ENCODE peak calls at places on chromosomes 5 and 9, in nine cellular contexts. One of them, this sample, is unnamed. For H3K27me3, the result is how much of the 10 kb centered on the place peaks cover.

GRCh38 chr5:41156739-41157138 is 56.6 kb downstream of the C6 start:
- DNase-seq in heart left ventricle: no peak
- DNase-seq in breast epithelium: no peak
- DNase-seq in ovary: no peak
- DNase-seq in SK-N-SH: no peak
- DNase-seq in transverse colon: no peak
- DNase-seq in endodermal cell: no peak
- DNase-seq in left ventricle myocardium inferior: no peak
- DNase-seq in adipocyte: peak
- DNase-seq in this sample: no peak

GRCh38 chr5:43627028-43627427 is 24.0 kb downstream of the NNT start:
- DNase-seq in heart left ventricle: peak
- DNase-seq in breast epithelium: no peak
- DNase-seq in ovary: no peak
- DNase-seq in SK-N-SH: peak
- DNase-seq in transverse colon: peak
- DNase-seq in endodermal cell: peak
- DNase-seq in left ventricle myocardium inferior: no peak
- DNase-seq in adipocyte: peak
- DNase-seq in this sample: peak

GRCh38 chr9:72145733-72146132 is 3.5 kb upstream of the GDA start:
- DNase-seq in heart left ventricle: no peak
- DNase-seq in breast epithelium: no peak
- DNase-seq in ovary: no peak
- DNase-seq in SK-N-SH: no peak
- DNase-seq in transverse colon: no peak
- DNase-seq in endodermal cell: no peak
- DNase-seq in left ventricle myocardium inferior: no peak
- DNase-seq in adipocyte: no peak
- DNase-seq in this sample: no peak

GRCh38 chr5:16428359-16428758 is 37.2 kb downstream of the ZNF622 start:
- DNase-seq in heart left ventricle: no peak
- DNase-seq in breast epithelium: no peak
- DNase-seq in ovary: no peak
- DNase-seq in SK-N-SH: no peak
- DNase-seq in transverse colon: no peak
- DNase-seq in endodermal cell: no peak
- DNase-seq in left ventricle myocardium inferior: no peak
- DNase-seq in adipocyte: no peak
- DNase-seq in this sample: no peak

GRCh38 chr9:71279188-71279739 is 157.8 kb upstream of the TRPM3 start:
- DNase-seq in heart left ventricle: no peak
- DNase-seq in breast epithelium: no peak
- DNase-seq in ovary: no peak
- DNase-seq in SK-N-SH: no peak
- DNase-seq in transverse colon: no peak
- DNase-seq in endodermal cell: no peak
- DNase-seq in left ventricle myocardium inferior: no peak
- DNase-seq in adipocyte: no peak
- DNase-seq in this sample: no peak

GRCh38 chr5:83049370-83049863 is 27.8 kb downstream of the TMEM167A start:
- DNase-seq in heart left ventricle: no peak
- DNase-seq in breast epithelium: no peak
- DNase-seq in ovary: no peak
- DNase-seq in SK-N-SH: no peak
- DNase-seq in transverse colon: no peak
- DNase-seq in endodermal cell: no peak
- DNase-seq in left ventricle myocardium inferior: no peak
- DNase-seq in adipocyte: no peak
- DNase-seq in this sample: no peak

GRCh38 chr9:70641631-70642030 is 227.2 kb upstream of the KLF9 start:
- DNase-seq in heart left ventricle: no peak
- DNase-seq in breast epithelium: no peak
- DNase-seq in ovary: peak
- DNase-seq in SK-N-SH: no peak
- DNase-seq in transverse colon: no peak
- DNase-seq in endodermal cell: peak
- DNase-seq in left ventricle myocardium inferior: no peak
- DNase-seq in adipocyte: no peak
- DNase-seq in this sample: no peak

GRCh38 chr9:130893250-130894101 is 3.1 kb downstream of the QRFP start:
- DNase-seq in heart left ventricle: peak
- DNase-seq in breast epithelium: no peak
- DNase-seq in ovary: no peak
- DNase-seq in SK-N-SH: peak
- DNase-seq in transverse colon: peak
- DNase-seq in endodermal cell: peak
- DNase-seq in left ventricle myocardium inferior: peak
- DNase-seq in adipocyte: no peak
- DNase-seq in this sample: no peak

GRCh38 chr9:122144836-122145235 is 14.7 kb downstream of the NDUFA8 start:
- DNase-seq in heart left ventricle: no peak
- DNase-seq in breast epithelium: no peak
- DNase-seq in ovary: no peak
- DNase-seq in SK-N-SH: no peak
- DNase-seq in transverse colon: no peak
- DNase-seq in endodermal cell: no peak
- DNase-seq in left ventricle myocardium inferior: no peak
- DNase-seq in adipocyte: no peak
- DNase-seq in this sample: no peak

GRCh38 chr5:172383231-172383802 is 71.0 kb downstream of the SH3PXD2B start:
- DNase-seq in heart left ventricle: no peak
- DNase-seq in breast epithelium: no peak
- DNase-seq in ovary: no peak
- DNase-seq in SK-N-SH: no peak
- DNase-seq in transverse colon: peak
- DNase-seq in endodermal cell: no peak
- DNase-seq in left ventricle myocardium inferior: no peak
- DNase-seq in adipocyte: peak
- DNase-seq in this sample: no peak

GRCh38 chr5:68884893-68885292 is 208.9 kb upstream of the SLC30A5 start:
- DNase-seq in heart left ventricle: no peak
- DNase-seq in breast epithelium: no peak
- DNase-seq in ovary: no peak
- DNase-seq in SK-N-SH: peak
- DNase-seq in transverse colon: no peak
- DNase-seq in endodermal cell: no peak
- DNase-seq in left ventricle myocardium inferior: no peak
- DNase-seq in adipocyte: peak
- DNase-seq in this sample: peak

GRCh38 chr9:75451505-75451904 is 363.2 kb downstream of the OSTF1 start:
- DNase-seq in heart left ventricle: no peak
- DNase-seq in breast epithelium: no peak
- DNase-seq in ovary: no peak
- DNase-seq in SK-N-SH: no peak
- DNase-seq in transverse colon: no peak
- DNase-seq in endodermal cell: no peak
- DNase-seq in left ventricle myocardium inferior: no peak
- DNase-seq in adipocyte: peak
- DNase-seq in this sample: no peak

GRCh38 chr5:141909212-141909611 is 14.5 kb upstream of the DELE1 start:
- DNase-seq in heart left ventricle: no peak
- DNase-seq in breast epithelium: no peak
- DNase-seq in ovary: no peak
- DNase-seq in SK-N-SH: no peak
- DNase-seq in transverse colon: no peak
- DNase-seq in endodermal cell: no peak
- DNase-seq in left ventricle myocardium inferior: no peak
- DNase-seq in adipocyte: no peak
- DNase-seq in this sample: no peak

GRCh38 chr9:115115924-115116323 is 2.0 kb downstream of the TNC start:
- DNase-seq in heart left ventricle: no peak
- DNase-seq in breast epithelium: no peak
- DNase-seq in ovary: no peak
- DNase-seq in SK-N-SH: no peak
- DNase-seq in transverse colon: no peak
- DNase-seq in endodermal cell: no peak
- DNase-seq in left ventricle myocardium inferior: no peak
- DNase-seq in adipocyte: peak
- DNase-seq in this sample: no peak
- H3K27me3 ChIP-seq in heart left ventricle: under half
- H3K27me3 ChIP-seq in breast epithelium: under half
- H3K27me3 ChIP-seq in ovary: under half
- H3K27me3 ChIP-seq in SK-N-SH: under half
- H3K27me3 ChIP-seq in transverse colon: under half
- H3K27me3 ChIP-seq in endodermal cell: under half
- H3K27me3 ChIP-seq in left ventricle myocardium inferior: half or more
- H3K27me3 ChIP-seq in adipocyte: under half
- H3K27me3 ChIP-seq in this sample: under half

GRCh38 chr9:137136261-137136925 is 2.6 kb upstream of the GRIN1 start:
- DNase-seq in heart left ventricle: no peak
- DNase-seq in breast epithelium: no peak
- DNase-seq in ovary: no peak
- DNase-seq in SK-N-SH: no peak
- DNase-seq in transverse colon: peak
- DNase-seq in endodermal cell: peak
- DNase-seq in left ventricle myocardium inferior: no peak
- DNase-seq in adipocyte: no peak
- DNase-seq in this sample: no peak

GRCh38 chr9:137138701-137139467 is at the start of gene GRIN1:
- DNase-seq in heart left ventricle: no peak
- DNase-seq in breast epithelium: no peak
- DNase-seq in ovary: no peak
- DNase-seq in SK-N-SH: peak
- DNase-seq in transverse colon: no peak
- DNase-seq in endodermal cell: peak
- DNase-seq in left ventricle myocardium inferior: no peak
- DNase-seq in adipocyte: peak
- DNase-seq in this sample: no peak

GRCh38 chr9:137138058-137138697 is 776 bp upstream of the GRIN1 start:
- DNase-seq in heart left ventricle: no peak
- DNase-seq in breast epithelium: no peak
- DNase-seq in ovary: no peak
- DNase-seq in SK-N-SH: peak
- DNase-seq in transverse colon: no peak
- DNase-seq in endodermal cell: peak
- DNase-seq in left ventricle myocardium inferior: no peak
- DNase-seq in adipocyte: no peak
- DNase-seq in this sample: no peak

GRCh38 chr9:137139468-137140150 is 655 bp downstream of the GRIN1 start:
- DNase-seq in heart left ventricle: no peak
- DNase-seq in breast epithelium: no peak
- DNase-seq in ovary: no peak
- DNase-seq in SK-N-SH: no peak
- DNase-seq in transverse colon: no peak
- DNase-seq in endodermal cell: peak
- DNase-seq in left ventricle myocardium inferior: no peak
- DNase-seq in adipocyte: no peak
- DNase-seq in this sample: no peak

DNA sequence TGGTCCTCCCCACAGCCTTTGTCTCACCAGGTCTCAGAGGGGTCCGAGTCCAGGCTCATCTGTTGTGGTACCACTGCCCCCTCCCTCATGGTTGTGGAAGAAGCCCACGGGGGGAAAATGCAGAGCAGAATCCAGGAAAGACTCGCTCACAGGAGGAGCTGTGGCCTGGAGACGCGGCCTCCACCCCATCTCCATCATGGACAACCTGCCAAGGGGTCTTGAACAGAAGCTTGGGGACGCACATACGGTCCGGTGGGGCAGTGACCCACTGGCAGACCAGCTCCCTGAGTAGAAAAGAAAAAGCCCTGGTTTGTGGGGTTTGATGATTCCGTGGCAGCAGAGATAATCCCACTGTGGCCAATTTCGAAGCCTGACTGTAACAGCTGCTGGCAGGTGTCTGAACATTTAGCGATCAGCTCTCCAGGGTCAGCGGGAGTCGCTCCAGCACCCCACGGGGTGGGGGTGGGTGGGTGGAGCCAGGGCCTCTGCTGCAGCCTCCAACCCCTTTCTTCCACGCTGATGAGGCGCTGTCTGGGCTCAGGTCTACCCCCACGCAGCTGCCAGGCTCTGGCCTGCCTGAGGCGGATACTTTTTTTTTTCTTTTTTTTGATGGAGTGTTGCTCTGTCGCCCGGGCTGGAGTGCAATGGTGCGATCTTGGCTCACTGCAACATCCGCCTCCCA is 1.9 kb upstream of the GRIN1 start:
- DNase-seq in heart left ventricle: no peak
- DNase-seq in breast epithelium: no peak
- DNase-seq in ovary: no peak
- DNase-seq in SK-N-SH: no peak
- DNase-seq in transverse colon: no peak
- DNase-seq in endodermal cell: peak
- DNase-seq in left ventricle myocardium inferior: no peak
- DNase-seq in adipocyte: no peak
- DNase-seq in this sample: no peak
- H3K27me3 ChIP-seq in heart left ventricle: half or more
- H3K27me3 ChIP-seq in breast epithelium: under half
- H3K27me3 ChIP-seq in ovary: under half
- H3K27me3 ChIP-seq in SK-N-SH: under half
- H3K27me3 ChIP-seq in transverse colon: half or more
- H3K27me3 ChIP-seq in endodermal cell: half or more
- H3K27me3 ChIP-seq in left ventricle myocardium inferior: half or more
- H3K27me3 ChIP-seq in adipocyte: under half
- H3K27me3 ChIP-seq in this sample: under half

DNA sequence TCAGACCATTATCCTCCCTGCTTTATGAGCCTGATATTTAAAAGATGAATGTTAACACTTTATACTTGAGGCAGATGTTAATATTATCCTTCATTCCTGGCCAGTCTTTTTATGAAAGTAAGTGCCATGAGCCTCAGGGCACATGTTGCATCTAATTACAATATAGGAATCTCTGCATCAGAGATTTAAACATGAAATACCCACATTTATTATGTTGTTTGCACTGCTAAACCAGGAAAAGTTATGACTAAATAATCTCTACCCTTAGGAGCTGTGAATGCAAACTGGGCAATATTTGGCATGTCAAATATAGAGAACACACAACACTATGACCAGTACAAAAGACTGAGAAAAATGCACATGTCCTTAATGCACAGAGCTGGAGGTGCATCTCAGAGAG is 526.1 kb upstream of the GRAMD2B start:
- DNase-seq in heart left ventricle: no peak
- DNase-seq in breast epithelium: no peak
- DNase-seq in ovary: no peak
- DNase-seq in SK-N-SH: no peak
- DNase-seq in transverse colon: no peak
- DNase-seq in endodermal cell: no peak
- DNase-seq in left ventricle myocardium inferior: no peak
- DNase-seq in adipocyte: no peak
- DNase-seq in this sample: no peak
- H3K27me3 ChIP-seq in heart left ventricle: under half
- H3K27me3 ChIP-seq in breast epithelium: under half
- H3K27me3 ChIP-seq in ovary: under half
- H3K27me3 ChIP-seq in SK-N-SH: under half
- H3K27me3 ChIP-seq in transverse colon: under half
- H3K27me3 ChIP-seq in endodermal cell: under half
- H3K27me3 ChIP-seq in left ventricle myocardium inferior: under half
- H3K27me3 ChIP-seq in adipocyte: under half
- H3K27me3 ChIP-seq in this sample: under half

DNA sequence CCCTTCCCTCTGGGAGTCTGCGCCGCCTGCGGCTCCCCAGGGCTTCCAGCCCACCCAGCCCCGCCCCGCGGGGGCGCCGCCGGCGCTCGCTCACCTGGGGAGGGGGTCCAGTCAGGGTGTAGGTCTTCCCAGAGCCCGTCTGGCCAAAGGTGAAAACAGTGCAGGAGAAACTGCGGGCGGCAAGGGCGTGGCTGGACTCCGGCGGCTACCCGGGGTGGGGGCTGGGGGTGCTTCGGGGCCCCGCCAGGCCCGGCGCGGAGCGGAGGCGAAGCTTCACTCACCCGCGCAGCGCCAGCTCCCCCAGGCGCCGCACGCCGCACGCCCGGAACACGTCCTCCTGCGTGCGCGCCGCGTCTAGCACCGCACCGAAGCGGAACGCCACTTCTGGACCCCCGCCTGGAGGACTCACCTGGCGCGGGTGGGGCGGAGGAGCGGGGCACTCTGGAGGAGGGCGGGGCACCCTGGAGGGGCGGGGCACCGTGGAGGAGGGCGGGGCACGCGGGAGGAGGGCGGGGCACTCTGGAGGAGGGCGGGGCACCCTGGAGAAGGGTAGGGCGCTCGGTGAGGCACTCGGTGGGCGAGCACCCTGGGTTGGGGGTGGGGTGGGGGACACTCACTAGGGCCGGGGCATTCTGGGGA is 952 bp downstream of the KIF12 start:
- DNase-seq in heart left ventricle: no peak
- DNase-seq in breast epithelium: no peak
- DNase-seq in ovary: no peak
- DNase-seq in SK-N-SH: peak
- DNase-seq in transverse colon: peak
- DNase-seq in endodermal cell: peak
- DNase-seq in left ventricle myocardium inferior: no peak
- DNase-seq in adipocyte: peak
- DNase-seq in this sample: no peak
- H3K27me3 ChIP-seq in heart left ventricle: under half
- H3K27me3 ChIP-seq in breast epithelium: under half
- H3K27me3 ChIP-seq in ovary: under half
- H3K27me3 ChIP-seq in SK-N-SH: under half
- H3K27me3 ChIP-seq in transverse colon: under half
- H3K27me3 ChIP-seq in endodermal cell: under half
- H3K27me3 ChIP-seq in left ventricle myocardium inferior: half or more
- H3K27me3 ChIP-seq in adipocyte: under half
- H3K27me3 ChIP-seq in this sample: under half